ENCODE peak calls at places on chromosomes 7 and 10, in six cellular contexts. X, C, H, T, U and Y are unnamed samples. For H3K4me1, the result is how much of the 10 kb centered on the place peaks cover.

GRCh38 chr10:132862485-132863420 is 76.8 kb upstream of the NKX6-2 start:
- DNase-seq in X (peak), C (peak), H (peak), T (no peak), U (peak), Y (no peak)

GRCh38 chr7:85714182-85714581 is 527.3 kb upstream of the SEMA3D start:
- DNase-seq in X (no peak), C (no peak), H (no peak), T (no peak), U (no peak), Y (no peak)

GRCh38 chr10:28788767-28789166 is 111.4 kb downstream of the BAMBI start:
- DNase-seq in X (no peak), C (no peak), H (no peak), T (no peak), U (no peak), Y (no peak)

GRCh38 chr7:149827089-149827981 is 10.8 kb upstream of the ZNF862 start:
- DNase-seq in X (peak), C (no peak), H (peak), T (no peak), U (no peak), Y (no peak)

GRCh38 chr10:8061274-8062211 is 7.1 kb downstream of the GATA3 start:
- DNase-seq in X (no peak), C (peak), H (no peak), T (no peak), U (peak), Y (no peak)

GRCh38 chr10:127013696-127014095 is 108.5 kb downstream of the DOCK1 start:
- DNase-seq in X (no peak), C (peak), H (no peak), T (no peak), U (peak), Y (no peak)

GRCh38 chr7:108598153-108598552 is 28.5 kb downstream of the DNAJB9 start:
- DNase-seq in X (no peak), C (no peak), H (no peak), T (no peak), U (no peak), Y (no peak)

GRCh38 chr7:101507791-101508252 is 121.3 kb downstream of the MYL10 start:
- DNase-seq in X (no peak), C (peak), H (no peak), T (no peak), U (no peak), Y (no peak)

GRCh38 chr10:12241810-12242529 is 46.0 kb downstream of the CDC123 start:
- DNase-seq in X (no peak), C (no peak), H (no peak), T (no peak), U (no peak), Y (no peak)

GRCh38 chr10:14056545-14057332 is 274.0 kb downstream of the FRMD4A start:
- DNase-seq in X (no peak), C (peak), H (no peak), T (no peak), U (no peak), Y (no peak)

GRCh38 chr10:47104101-47104707 is 193.0 kb downstream of the PTPN20 start:
- DNase-seq in X (no peak), C (no peak), H (no peak), T (no peak), U (no peak), Y (no peak)

GRCh38 chr7:46713868-46714596 is 793.0 kb upstream of the IGFBP3 start:
- DNase-seq in X (peak), C (no peak), H (no peak), T (no peak), U (no peak), Y (no peak)

DNA sequence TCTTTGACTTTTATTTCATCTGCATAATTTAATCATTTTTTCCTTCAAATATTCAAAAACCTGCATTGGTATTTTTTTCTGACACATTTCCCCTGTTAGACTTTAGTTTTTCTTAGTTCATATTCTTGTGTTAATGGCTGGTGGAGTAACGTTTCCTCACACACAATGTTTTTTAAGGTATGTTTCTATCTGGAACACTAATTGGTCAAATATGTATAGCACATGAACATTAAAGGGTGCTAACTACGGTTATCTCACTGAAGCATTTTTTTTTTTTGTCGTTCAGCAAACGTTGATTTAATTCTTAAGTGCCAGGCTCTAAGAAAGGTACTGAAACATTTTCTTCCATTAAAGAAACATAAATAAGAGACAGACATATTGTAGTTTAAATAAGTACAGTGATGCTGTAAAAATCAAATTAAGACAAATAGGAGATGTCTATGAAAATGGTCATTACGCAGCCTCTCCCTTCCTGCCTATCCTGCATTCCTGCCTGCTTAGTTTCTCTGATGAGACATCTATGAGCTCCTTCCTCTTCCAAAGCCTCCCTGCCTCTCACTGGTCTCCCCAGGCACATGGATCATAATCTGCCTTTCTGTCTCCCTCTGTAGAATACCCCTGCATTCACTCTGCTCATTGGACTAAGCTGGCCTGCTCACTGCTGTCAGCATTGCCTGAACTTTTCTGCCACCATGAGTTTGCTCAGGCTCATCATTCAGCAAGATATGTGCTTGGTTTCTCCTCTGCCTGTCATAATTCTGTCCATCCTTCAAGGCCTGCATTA is 87.9 kb downstream of the PTPRZ1 start:
- DNase-seq in X (no peak), C (peak), H (no peak), T (no peak), U (no peak), Y (no peak)
- H3K27ac ChIP-seq in X (no peak), C (no peak), H (no peak), T (no peak), U (no peak), Y (no peak)

DNA sequence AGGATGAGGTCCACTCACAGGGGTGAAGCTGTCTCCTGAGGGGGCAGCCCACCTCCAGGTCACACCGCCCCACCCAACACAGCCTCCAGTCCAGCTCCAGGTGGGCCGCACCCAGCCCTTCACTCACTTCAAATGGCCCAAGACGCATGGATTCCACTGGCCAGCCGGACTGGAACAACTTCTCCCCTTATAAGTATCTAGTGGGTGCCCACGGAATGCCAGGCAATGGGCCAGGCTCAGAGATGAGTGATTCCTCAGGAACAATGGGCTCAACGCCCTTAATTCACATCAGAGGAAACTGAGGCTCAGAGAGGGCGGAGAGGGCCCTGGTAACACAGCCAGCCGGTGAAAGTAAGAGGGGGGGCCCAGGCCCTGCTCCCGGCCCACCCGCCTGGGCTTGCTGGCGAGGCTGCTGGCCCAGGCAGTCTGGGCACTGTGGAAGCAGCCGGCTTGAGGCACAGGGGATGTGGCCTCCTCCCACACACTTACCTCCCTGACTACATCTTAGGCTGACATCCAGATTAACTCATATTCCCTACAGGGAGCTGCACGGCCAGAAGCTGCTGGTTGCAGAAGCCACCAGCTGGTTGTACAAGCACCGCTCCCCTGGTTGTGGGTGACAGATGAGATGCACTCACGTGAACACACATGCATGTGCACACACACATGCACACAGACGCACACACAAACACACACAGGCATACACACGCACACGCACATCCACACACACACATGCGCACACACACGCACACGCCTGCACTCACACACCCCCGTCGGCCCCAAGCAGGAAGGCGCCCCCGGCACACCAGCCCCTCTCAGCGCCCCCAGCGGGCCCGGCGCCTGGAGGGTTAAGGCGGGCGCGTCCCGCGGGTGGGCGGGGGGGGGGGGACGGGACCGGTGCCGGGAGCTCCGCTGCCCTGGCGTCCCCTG is 1.0 kb upstream of the FAM20C start:
- DNase-seq in X (peak), C (peak), H (no peak), T (peak), U (no peak), Y (no peak)
- H3K4me1 ChIP-seq in X (under half), C (under half), H (under half), T (under half), U (under half), Y (under half)

DNA sequence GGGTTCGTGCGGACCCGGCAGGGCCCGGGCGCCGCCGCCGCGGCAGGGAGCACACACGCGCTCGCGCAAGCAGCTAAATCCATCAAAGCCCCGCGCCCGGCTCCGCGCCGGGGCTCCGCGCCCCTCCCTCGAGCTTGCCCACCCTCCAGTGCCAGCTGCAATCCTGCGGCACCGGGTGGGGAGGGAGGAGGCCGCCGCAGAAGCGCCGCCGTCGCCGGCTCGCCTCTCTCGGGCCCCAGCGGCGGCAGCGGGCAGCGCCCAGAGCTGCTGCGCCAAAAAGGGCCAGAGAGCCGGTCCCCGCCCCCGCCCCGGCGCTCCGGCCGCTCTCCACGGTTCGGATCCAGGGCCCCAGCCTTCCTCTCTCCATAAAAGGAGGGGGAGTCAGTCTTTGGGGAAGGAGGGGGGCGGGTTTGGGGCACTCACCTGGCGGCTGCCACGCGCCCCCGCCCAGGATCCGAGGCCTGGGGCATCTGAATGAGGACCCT is 370 bp upstream of the PDGFA start:
- DNase-seq in X (peak), C (peak), H (peak), T (no peak), U (peak), Y (no peak)
- H3K27ac ChIP-seq in X (peak), C (no peak), H (peak), T (peak), U (peak), Y (peak)

GRCh38 chr10:77421576-77421975 is 216.0 kb downstream of the KCNMA1 start:
- DNase-seq in X (no peak), C (no peak), H (no peak), T (no peak), U (no peak), Y (no peak)

GRCh38 chr10:77419979-77420378 is 217.6 kb downstream of the KCNMA1 start:
- DNase-seq in X (no peak), C (no peak), H (no peak), T (no peak), U (no peak), Y (no peak)

GRCh38 chr10:77424257-77424656 is 213.4 kb downstream of the KCNMA1 start:
- DNase-seq in X (no peak), C (no peak), H (no peak), T (no peak), U (no peak), Y (no peak)

GRCh38 chr10:77420942-77421523 is 216.6 kb downstream of the KCNMA1 start:
- DNase-seq in X (no peak), C (no peak), H (no peak), T (no peak), U (no peak), Y (no peak)

GRCh38 chr10:77422491-77423338 is 214.9 kb downstream of the KCNMA1 start:
- DNase-seq in X (no peak), C (no peak), H (peak), T (no peak), U (no peak), Y (no peak)
- H3K4me1 ChIP-seq in X (half or more), C (under half), H (under half), T (half or more), U (under half), Y (under half)

GRCh38 chr7:97145068-97145467 is 27.6 kb downstream of the SDHAF3 start:
- DNase-seq in X (no peak), C (no peak), H (no peak), T (no peak), U (no peak), Y (no peak)

GRCh38 chr7:97149843-97150242 is 32.3 kb downstream of the SDHAF3 start:
- DNase-seq in X (no peak), C (no peak), H (no peak), T (no peak), U (no peak), Y (no peak)
- H3K27ac ChIP-seq in X (no peak), C (no peak), H (no peak), T (no peak), U (no peak), Y (no peak)

GRCh38 chr10:5518143-5518542 is 6.6 kb upstream of the CALML3 start:
- DNase-seq in X (peak), C (no peak), H (peak), T (no peak), U (no peak), Y (no peak)
- H3K4me1 ChIP-seq in X (under half), C (under half), H (under half), T (under half), U (under half), Y (under half)